ENCODE peak calls at places on chromosomes 1 and 21, in eight cellular contexts. G is fibroblast of lung, V is esophagus muscularis mucosa, R is OCI-LY7, Y is ovary, L is fibroblast of mammary gland, A is heart left ventricle, S is GM12865. O is an unnamed sample.

GRCh38 chr1:241589524-241589923 is 50.6 kb downstream of the CHML start:
- DNase-seq in G (no peak), V (no peak), R (no peak), Y (no peak), L (no peak), A (no peak), S (no peak), O (no peak)

GRCh38 chr1:84742653-84743052 is 52.4 kb upstream of the SSX2IP start:
- DNase-seq in G (peak; percentile 40), V (no peak), R (no peak), Y (no peak), L (peak; percentile 51), A (no peak), S (peak; percentile 56), O (no peak)

GRCh38 chr1:214427871-214428277 is 123.5 kb downstream of the PTPN14 start:
- DNase-seq in G (peak; percentile 99), V (no peak), R (peak; percentile 57), Y (no peak), L (peak; percentile 96), A (no peak), S (peak; percentile 88), O (peak; percentile 91)

GRCh38 chr1:244387415-244387814 is 64.3 kb downstream of the ADSS2 start:
- DNase-seq in G (no peak), V (no peak), R (no peak), Y (no peak), L (no peak), A (no peak), S (no peak), O (no peak)

GRCh38 chr1:13990939-13991338 is 291.0 kb downstream of the PRDM2 start:
- DNase-seq in G (no peak), V (no peak), R (no peak), Y (no peak), L (no peak), A (no peak), S (no peak), O (no peak)

GRCh38 chr1:224696891-224697765 is 81.0 kb downstream of the CNIH3 start:
- DNase-seq in G (peak; percentile 83), V (no peak), R (no peak), Y (no peak), L (peak; percentile 87), A (no peak), S (peak; percentile 7), O (peak; percentile 71)

GRCh38 chr1:228344631-228345072 is 62.0 kb downstream of the TRIM11 start:
- DNase-seq in G (no peak), V (no peak), R (no peak), Y (no peak), L (no peak), A (peak; percentile 5), S (no peak), O (no peak)

GRCh38 chr21:26007911-26008579 is 162.5 kb downstream of the APP start:
- DNase-seq in G (peak; percentile 12), V (no peak), R (no peak), Y (no peak), L (no peak), A (no peak), S (no peak), O (peak; percentile 90)

GRCh38 chr1:35810096-35810860 is 2.5 kb downstream of the AGO4 start:
- DNase-seq in G (peak; percentile 69), V (no peak), R (no peak), Y (no peak), L (peak; percentile 51), A (no peak), S (no peak), O (peak; percentile 8)

GRCh38 chr1:35656148-35656862 is 15.0 kb upstream of the PSMB2 start:
- DNase-seq in G (no peak), V (no peak), R (no peak), Y (no peak), L (peak; percentile 88), A (no peak), S (no peak), O (no peak)

GRCh38 chr1:59775480-59775879 is 39.3 kb upstream of the HOOK1 start:
- DNase-seq in G (no peak), V (no peak), R (no peak), Y (no peak), L (no peak), A (no peak), S (no peak), O (no peak)

GRCh38 chr1:59776960-59777852 is 37.5 kb upstream of the HOOK1 start:
- DNase-seq in G (peak; percentile 51), V (no peak), R (no peak), Y (no peak), L (no peak), A (no peak), S (no peak), O (peak; percentile 34)

DNA sequence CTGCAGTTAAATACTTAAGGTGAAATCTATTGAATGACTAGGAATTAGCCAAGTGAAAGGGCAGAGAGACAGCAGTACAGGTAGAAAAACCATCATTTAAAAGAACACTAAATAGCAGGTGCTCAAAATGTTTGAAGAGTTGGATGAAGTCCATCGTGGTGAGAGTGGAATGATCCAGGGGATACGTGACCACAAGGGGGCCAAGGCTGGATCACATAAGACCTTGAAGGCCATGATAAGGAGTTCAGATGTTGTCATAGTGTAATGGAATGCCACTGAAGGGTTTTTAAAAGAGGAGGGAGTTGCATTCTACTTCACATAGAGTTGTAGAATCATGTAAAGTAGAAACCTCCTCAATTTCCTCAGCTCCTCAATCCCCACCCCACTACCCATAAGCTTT is 34.8 kb upstream of the HOOK1 start:
- DNase-seq in G (no peak), V (no peak), R (no peak), Y (no peak), L (no peak), A (no peak), S (no peak), O (no peak)
- TF ChIP-seq CTCF in G (no peak), V (no peak), R (peak; percentile 33), Y (no peak), L (peak; percentile 12), A (no peak), S (peak; percentile 7), O (no peak)

DNA sequence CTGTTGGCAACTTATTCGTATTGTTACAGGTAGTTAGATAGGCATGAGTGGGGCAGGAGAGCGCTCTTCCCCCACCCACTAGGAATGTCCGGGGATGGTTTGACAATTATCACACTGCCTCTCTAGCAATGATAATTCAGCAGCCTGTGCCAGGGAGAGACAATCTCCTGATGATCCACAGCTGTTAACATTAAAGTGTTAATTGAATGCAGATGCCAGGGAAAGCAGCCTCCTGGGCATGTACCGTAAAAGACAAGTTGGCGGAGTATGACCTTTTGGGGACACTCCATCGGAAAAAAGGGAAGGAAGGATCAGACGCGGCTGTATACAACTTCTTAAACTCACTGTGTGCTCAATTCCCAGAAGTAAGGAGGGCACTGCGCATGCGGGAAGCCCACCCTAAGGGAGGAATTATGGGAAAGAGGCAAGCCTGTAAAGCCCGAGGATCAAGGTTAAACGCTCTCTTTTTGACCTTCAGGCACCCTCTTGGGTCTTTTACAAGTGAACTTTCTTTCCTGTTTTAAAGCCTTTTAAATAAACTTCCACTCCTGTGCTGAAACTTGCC is 62.6 kb downstream of the MAP3K7CL start:
- DNase-seq in G (no peak), V (no peak), R (no peak), Y (no peak), L (peak; percentile 57), A (no peak), S (no peak), O (no peak)
- H3K4me3 ChIP-seq in G (no peak overlapping the region), V (no peak overlapping the region), R (no peak overlapping the region), Y (no peak overlapping the region), L (no peak overlapping the region), A (peak overlapping the region; percentile 5), S (no peak overlapping the region), O (no peak overlapping the region)

GRCh38 chr1:177013273-177013672 is 151.2 kb downstream of the ASTN1 start:
- DNase-seq in G (no peak), V (peak; percentile 17), R (no peak), Y (no peak), L (no peak), A (no peak), S (no peak), O (no peak)
- TF ChIP-seq CTCF in G (no peak), V (no peak), R (no peak), Y (no peak), L (no peak), A (no peak), S (no peak), O (no peak)

DNA sequence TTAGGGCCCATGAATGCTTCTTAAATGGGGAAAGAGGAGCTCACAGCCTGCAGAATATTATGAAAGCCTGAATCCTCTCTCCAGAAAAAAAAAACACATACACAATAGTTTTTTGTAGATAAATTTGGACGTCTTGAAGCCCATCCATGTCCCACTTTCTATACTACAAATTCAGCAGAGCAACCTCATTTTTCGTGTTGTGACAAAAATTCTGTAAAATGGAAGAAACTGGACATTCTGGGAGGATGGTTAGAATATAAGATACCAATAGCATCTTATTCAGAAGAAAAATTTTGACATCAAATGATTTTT is 102.1 kb downstream of the ZNF281 start:
- DNase-seq in G (no peak), V (no peak), R (no peak), Y (no peak), L (no peak), A (no peak), S (no peak), O (no peak)
- H3K4me3 ChIP-seq in G (no peak overlapping the region), V (no peak overlapping the region), R (no peak overlapping the region), Y (no peak overlapping the region), L (no peak overlapping the region), A (no peak overlapping the region), S (no peak overlapping the region), O (no peak overlapping the region)

DNA sequence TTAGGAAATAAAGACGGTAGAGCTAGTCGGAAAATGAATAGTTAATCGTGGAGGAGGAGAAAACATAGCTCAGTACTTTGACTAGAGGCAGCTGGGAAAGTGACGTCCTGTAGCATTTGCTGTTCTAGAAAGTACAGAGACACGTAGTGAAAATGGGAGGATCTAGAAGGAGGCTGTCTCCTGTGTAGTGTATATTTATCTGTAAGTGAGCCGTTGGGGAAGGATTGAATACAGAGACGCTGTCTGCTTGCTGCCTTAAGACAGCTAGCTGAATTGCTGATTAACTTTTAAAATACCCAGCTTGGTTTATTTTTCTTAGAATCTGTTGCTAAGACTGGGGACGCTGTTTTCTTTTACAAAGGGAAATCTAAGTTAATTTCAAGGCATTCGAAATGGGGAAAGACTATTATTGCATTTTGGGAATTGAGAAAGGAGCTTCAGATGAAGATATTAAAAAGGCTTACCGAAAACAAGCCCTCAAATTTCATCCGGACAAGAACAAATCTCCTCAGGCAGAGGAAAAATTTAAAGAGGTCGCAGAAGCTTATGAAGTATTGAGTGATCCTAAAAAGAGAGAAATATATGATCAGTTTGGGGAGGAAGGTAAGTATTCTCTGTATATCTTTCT is at the start of gene DNAJB4:
- DNase-seq in G (peak; percentile 98), V (peak; percentile 92), R (peak; percentile 94), Y (no peak), L (peak; percentile 99), A (peak; percentile 86), S (peak; percentile 97), O (peak; percentile 99)
- TF ChIP-seq CTCF in G (no peak), V (no peak), R (no peak), Y (no peak), L (no peak), A (no peak), S (no peak), O (no peak)